ENCODE peak calls at places on chromosomes 5 and 9, in ten cellular contexts. G is lower lobe of right lung; I is mucosa of descending colon; C is PC-3; A is GM23248; S is CD8-positive, alpha-beta T cell; N is aorta; D is SK-N-SH; H is Peyer's patch; E is H1. Z is an unnamed sample.

GRCh38 chr5:175082346-175082745 is 358.0 kb downstream of the MSX2 start:
- DNase-seq in G (no peak), I (no peak), C (no peak), A (no peak), S (no peak), N (no peak), D (no peak), H (no peak), E (no peak), Z (no peak)

GRCh38 chr5:71778678-71779276 is 59.7 kb downstream of the CARTPT start:
- DNase-seq in G (no peak), I (no peak), C (peak; percentile 67), A (peak; percentile 28), S (no peak), N (no peak), D (peak; percentile 52), H (no peak), E (no peak), Z (no peak)

GRCh38 chr9:135869916-135870315 is 37.4 kb downstream of the CAMSAP1 start:
- DNase-seq in G (no peak), I (no peak), C (no peak), A (no peak), S (no peak), N (no peak), D (no peak), H (no peak), E (no peak), Z (no peak)

GRCh38 chr9:114189823-114190562 is 34.7 kb downstream of the COL27A1 start:
- DNase-seq in G (peak; percentile 1), I (no peak), C (no peak), A (no peak), S (no peak), N (no peak), D (no peak), H (no peak), E (no peak), Z (no peak)

GRCh38 chr9:134913713-134914500 is 3.8 kb downstream of the FCN1 start:
- DNase-seq in G (peak; percentile 17), I (no peak), C (no peak), A (no peak), S (no peak), N (no peak), D (no peak), H (peak; percentile 39), E (no peak), Z (no peak)

GRCh38 chr5:11547140-11547539 is 357.1 kb downstream of the CTNND2 start:
- DNase-seq in G (no peak), I (no peak), C (no peak), A (no peak), S (no peak), N (no peak), D (no peak), H (no peak), E (no peak), Z (no peak)

GRCh38 chr5:115309751-115310370 is 13.4 kb upstream of the CCDC112 start:
- DNase-seq in G (no peak), I (no peak), C (peak; percentile 82), A (peak; percentile 61), S (no peak), N (no peak), D (no peak), H (no peak), E (no peak), Z (no peak)

GRCh38 chr9:111632051-111632450 is 917 bp downstream of the DNAJC25 start:
- DNase-seq in G (no peak), I (no peak), C (no peak), A (peak; percentile 40), S (no peak), N (no peak), D (no peak), H (no peak), E (no peak), Z (no peak)

GRCh38 chr5:68330564-68330963 is 115.0 kb downstream of the PIK3R1 start:
- DNase-seq in G (no peak), I (no peak), C (no peak), A (peak; percentile 62), S (no peak), N (no peak), D (peak; percentile 7), H (no peak), E (no peak), Z (no peak)

GRCh38 chr5:149902177-149902576 is 42.4 kb downstream of the PDE6A start:
- DNase-seq in G (no peak), I (no peak), C (no peak), A (no peak), S (no peak), N (no peak), D (peak; percentile 24), H (no peak), E (no peak), Z (no peak)

GRCh38 chr5:168549554-168549953 is 20.4 kb downstream of the FBLL1 start:
- DNase-seq in G (no peak), I (no peak), C (no peak), A (no peak), S (no peak), N (no peak), D (no peak), H (no peak), E (no peak), Z (no peak)
- H3K9me3 ChIP-seq in G (no peaks in the 10 kb centered on the region), I (no peaks in the 10 kb centered on the region), C (no peaks in the 10 kb centered on the region), A (no peaks in the 10 kb centered on the region), S (no peaks in the 10 kb centered on the region), N (no peaks in the 10 kb centered on the region), D (no peaks in the 10 kb centered on the region), H (no peaks in the 10 kb centered on the region), E (no peaks in the 10 kb centered on the region), Z (no peaks in the 10 kb centered on the region)

GRCh38 chr5:177080265-177080664 is 6.5 kb upstream of the FGFR4 start:
- DNase-seq in G (no peak), I (no peak), C (no peak), A (no peak), S (no peak), N (no peak), D (no peak), H (no peak), E (no peak), Z (no peak)

GRCh38 chr5:177071671-177072385 is 14.9 kb upstream of the FGFR4 start:
- DNase-seq in G (no peak), I (no peak), C (peak; percentile 96), A (peak; percentile 73), S (peak; percentile 45), N (peak; percentile 65), D (peak; percentile 74), H (peak; percentile 93), E (no peak), Z (peak; percentile 50)

GRCh38 chr5:177081859-177082258 is 4.9 kb upstream of the FGFR4 start:
- DNase-seq in G (no peak), I (no peak), C (no peak), A (no peak), S (no peak), N (no peak), D (no peak), H (no peak), E (no peak), Z (no peak)

DNA sequence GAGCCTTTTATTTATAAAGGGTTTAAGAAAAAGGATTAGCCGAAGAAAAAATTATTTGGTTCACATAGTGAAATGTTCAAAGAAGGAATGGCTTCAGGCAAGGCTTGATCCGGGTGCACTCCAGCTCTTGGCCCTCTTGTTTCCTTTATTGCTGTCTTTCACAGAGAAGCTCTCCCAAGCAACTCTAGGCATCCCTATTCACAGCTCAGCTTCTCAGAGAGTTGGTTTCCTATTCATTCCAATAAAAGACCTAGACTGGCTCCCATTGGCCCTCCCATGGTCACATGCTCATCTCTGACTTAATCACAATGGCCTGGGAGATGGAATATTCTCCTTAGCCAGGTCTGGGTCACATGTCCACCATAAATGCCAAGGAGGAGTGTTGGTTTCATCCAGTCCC is 9.4 kb upstream of the FGFR4 start:
- DNase-seq in G (no peak), I (no peak), C (peak; percentile 30), A (no peak), S (no peak), N (no peak), D (no peak), H (no peak), E (no peak), Z (no peak)
- H3K4me1 ChIP-seq in G (no peaks in the 10 kb centered on the region), I (no peaks in the 10 kb centered on the region), C (no peaks in the 10 kb centered on the region), A (no peaks in the 10 kb centered on the region), S (no peaks in the 10 kb centered on the region), N (no peaks in the 10 kb centered on the region), D (no peaks in the 10 kb centered on the region), H (no peaks in the 10 kb centered on the region), E (no peaks in the 10 kb centered on the region), Z (no peaks in the 10 kb centered on the region)

DNA sequence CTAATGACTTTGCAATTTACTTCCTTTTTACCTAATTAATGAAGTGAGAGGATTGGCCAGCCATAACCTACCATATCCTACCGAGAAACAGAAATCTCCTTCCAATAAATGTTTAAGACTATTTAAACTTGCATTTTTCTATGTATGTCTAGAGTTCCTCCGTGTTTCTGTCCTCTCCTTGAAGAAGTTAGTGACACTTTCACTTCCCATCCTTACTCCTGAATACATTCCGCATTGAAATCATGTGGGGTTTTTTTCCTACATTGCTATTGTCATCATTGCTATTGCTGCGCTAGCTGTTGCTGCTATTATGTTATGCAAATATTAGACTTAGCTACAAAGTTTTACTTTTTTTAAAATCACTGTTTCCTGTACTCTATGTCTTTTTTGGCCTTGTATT is 83.4 kb upstream of the NEK6 start:
- DNase-seq in G (no peak), I (no peak), C (no peak), A (no peak), S (no peak), N (no peak), D (no peak), H (no peak), E (no peak), Z (no peak)
- H3K9me3 ChIP-seq in G (no peaks in the 10 kb centered on the region), I (no peaks in the 10 kb centered on the region), C (no peaks in the 10 kb centered on the region), A (no peaks in the 10 kb centered on the region), S (no peaks in the 10 kb centered on the region), N (no peaks in the 10 kb centered on the region), D (peaks cover 7% of the 10 kb centered on the region), H (no peaks in the 10 kb centered on the region), E (no peaks in the 10 kb centered on the region), Z (no peaks in the 10 kb centered on the region)

DNA sequence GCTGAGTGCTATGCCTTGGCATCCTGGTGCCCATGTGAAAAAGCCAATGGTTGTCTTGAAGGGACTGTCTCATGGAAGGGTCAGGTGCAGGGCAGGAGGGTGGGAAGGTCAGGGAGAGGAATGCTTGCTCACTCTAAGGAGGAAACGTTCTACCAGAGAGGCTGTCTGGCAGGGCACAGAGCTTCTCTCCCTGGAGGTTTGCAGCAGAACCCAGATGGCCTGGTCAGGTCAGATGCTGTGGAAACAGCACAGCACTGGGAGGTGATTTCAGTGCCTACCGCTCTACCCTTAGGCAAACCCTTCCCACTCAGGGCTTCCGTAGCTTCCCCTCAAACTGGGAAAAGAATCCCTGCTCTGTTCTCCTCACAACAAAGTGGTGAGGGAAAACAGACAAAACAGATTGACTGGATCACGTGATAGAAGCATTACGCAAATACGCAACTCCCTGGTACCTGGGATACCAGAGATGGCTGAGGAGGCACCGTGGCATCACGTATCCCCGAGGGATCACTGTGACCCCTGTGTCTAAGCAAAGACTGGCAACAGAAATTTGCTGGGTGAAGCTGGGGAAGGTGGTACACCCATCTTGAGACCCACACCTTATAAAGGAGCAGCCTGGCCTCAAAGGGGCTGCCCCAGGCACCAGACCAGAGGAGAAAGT is 3.9 kb upstream of the MGAT1 start:
- DNase-seq in G (no peak), I (no peak), C (no peak), A (no peak), S (no peak), N (no peak), D (no peak), H (peak; percentile 53), E (no peak), Z (no peak)
- H3K4me1 ChIP-seq in G (peaks cover 78% of the 10 kb centered on the region), I (peaks cover 57% of the 10 kb centered on the region), C (peaks cover 46% of the 10 kb centered on the region), A (peaks cover 47% of the 10 kb centered on the region), S (peaks cover 62% of the 10 kb centered on the region), N (peaks cover 15% of the 10 kb centered on the region), D (peaks cover 50% of the 10 kb centered on the region), H (peaks cover 4% of the 10 kb centered on the region), E (peaks cover 9% of the 10 kb centered on the region), Z (peaks cover 27% of the 10 kb centered on the region)

Z was measured in breast epithelium.